ENCODE peak calls at places on chromosomes 1 and 21, in seven cellular contexts. One of them, this sample, is unnamed. For H3K4me1, the result is how much of the 10 kb centered on the place peaks cover.

GRCh38 chr1:147177611-147178370 is 5.5 kb upstream of the PRKAB2 start:
- DNase-seq in stomach: no peak
- DNase-seq in cardiac muscle cell: peak
- DNase-seq in psoas muscle: peak
- DNase-seq in adrenal gland: peak
- DNase-seq in tibial nerve: no peak
- DNase-seq in GM23338: peak
- DNase-seq in this sample: no peak

GRCh38 chr1:9095818-9096217 is 26.4 kb upstream of the SLC2A5 start:
- DNase-seq in stomach: no peak
- DNase-seq in cardiac muscle cell: no peak
- DNase-seq in psoas muscle: no peak
- DNase-seq in adrenal gland: no peak
- DNase-seq in tibial nerve: no peak
- DNase-seq in GM23338: no peak
- DNase-seq in this sample: no peak

GRCh38 chr1:207282049-207282448 is 39.4 kb upstream of the CD55 start:
- DNase-seq in stomach: no peak
- DNase-seq in cardiac muscle cell: peak
- DNase-seq in psoas muscle: no peak
- DNase-seq in adrenal gland: no peak
- DNase-seq in tibial nerve: no peak
- DNase-seq in GM23338: no peak
- DNase-seq in this sample: no peak

GRCh38 chr21:39345440-39345839 is 3.4 kb downstream of the HMGN1 start:
- DNase-seq in stomach: no peak
- DNase-seq in cardiac muscle cell: no peak
- DNase-seq in psoas muscle: no peak
- DNase-seq in adrenal gland: no peak
- DNase-seq in tibial nerve: no peak
- DNase-seq in GM23338: no peak
- DNase-seq in this sample: no peak

GRCh38 chr1:183580281-183580682 is 10.0 kb downstream of the NCF2 start:
- DNase-seq in stomach: no peak
- DNase-seq in cardiac muscle cell: peak
- DNase-seq in psoas muscle: no peak
- DNase-seq in adrenal gland: peak
- DNase-seq in tibial nerve: peak
- DNase-seq in GM23338: peak
- DNase-seq in this sample: no peak

GRCh38 chr1:197304626-197305200 is 36.7 kb downstream of the CRB1 start:
- DNase-seq in stomach: no peak
- DNase-seq in cardiac muscle cell: no peak
- DNase-seq in psoas muscle: no peak
- DNase-seq in adrenal gland: no peak
- DNase-seq in tibial nerve: no peak
- DNase-seq in GM23338: no peak
- DNase-seq in this sample: no peak

GRCh38 chr1:206725053-206725963 is 40.6 kb downstream of the MAPKAPK2 start:
- DNase-seq in stomach: peak
- DNase-seq in cardiac muscle cell: peak
- DNase-seq in psoas muscle: no peak
- DNase-seq in adrenal gland: no peak
- DNase-seq in tibial nerve: no peak
- DNase-seq in GM23338: peak
- DNase-seq in this sample: no peak

GRCh38 chr1:166601650-166602049 is 237.6 kb upstream of the POGK start:
- DNase-seq in stomach: no peak
- DNase-seq in cardiac muscle cell: no peak
- DNase-seq in psoas muscle: no peak
- DNase-seq in adrenal gland: no peak
- DNase-seq in tibial nerve: no peak
- DNase-seq in GM23338: no peak
- DNase-seq in this sample: no peak

GRCh38 chr1:201510734-201511133 is 3.8 kb upstream of the CSRP1 start:
- DNase-seq in stomach: no peak
- DNase-seq in cardiac muscle cell: no peak
- DNase-seq in psoas muscle: no peak
- DNase-seq in adrenal gland: no peak
- DNase-seq in tibial nerve: no peak
- DNase-seq in GM23338: no peak
- DNase-seq in this sample: no peak

GRCh38 chr21:36477559-36477958 is 2.4 kb downstream of the CLDN14 start:
- DNase-seq in stomach: no peak
- DNase-seq in cardiac muscle cell: no peak
- DNase-seq in psoas muscle: no peak
- DNase-seq in adrenal gland: no peak
- DNase-seq in tibial nerve: no peak
- DNase-seq in GM23338: no peak
- DNase-seq in this sample: no peak

GRCh38 chr1:56149761-56150160 is 429.6 kb downstream of the PLPP3 start:
- DNase-seq in stomach: no peak
- DNase-seq in cardiac muscle cell: no peak
- DNase-seq in psoas muscle: no peak
- DNase-seq in adrenal gland: no peak
- DNase-seq in tibial nerve: no peak
- DNase-seq in GM23338: no peak
- DNase-seq in this sample: no peak

GRCh38 chr1:210339500-210339899 is 10.8 kb downstream of the HHAT start:
- DNase-seq in stomach: no peak
- DNase-seq in cardiac muscle cell: no peak
- DNase-seq in psoas muscle: no peak
- DNase-seq in adrenal gland: no peak
- DNase-seq in tibial nerve: no peak
- DNase-seq in GM23338: no peak
- DNase-seq in this sample: no peak

GRCh38 chr21:16108561-16109070 is 378.8 kb downstream of the USP25 start:
- DNase-seq in stomach: no peak
- DNase-seq in cardiac muscle cell: no peak
- DNase-seq in psoas muscle: no peak
- DNase-seq in adrenal gland: no peak
- DNase-seq in tibial nerve: no peak
- DNase-seq in GM23338: no peak
- DNase-seq in this sample: no peak

GRCh38 chr1:56303805-56304204 is 275.6 kb downstream of the PLPP3 start:
- DNase-seq in stomach: no peak
- DNase-seq in cardiac muscle cell: no peak
- DNase-seq in psoas muscle: no peak
- DNase-seq in adrenal gland: no peak
- DNase-seq in tibial nerve: no peak
- DNase-seq in GM23338: no peak
- DNase-seq in this sample: no peak

GRCh38 chr21:28639742-28640141 is 352.9 kb downstream of the LTN1 start:
- DNase-seq in stomach: no peak
- DNase-seq in cardiac muscle cell: peak
- DNase-seq in psoas muscle: no peak
- DNase-seq in adrenal gland: no peak
- DNase-seq in tibial nerve: no peak
- DNase-seq in GM23338: no peak
- DNase-seq in this sample: no peak

GRCh38 chr1:238302646-238303045 is 411.9 kb upstream of the ZP4 start:
- DNase-seq in stomach: no peak
- DNase-seq in cardiac muscle cell: no peak
- DNase-seq in psoas muscle: no peak
- DNase-seq in adrenal gland: no peak
- DNase-seq in tibial nerve: no peak
- DNase-seq in GM23338: no peak
- DNase-seq in this sample: no peak

DNA sequence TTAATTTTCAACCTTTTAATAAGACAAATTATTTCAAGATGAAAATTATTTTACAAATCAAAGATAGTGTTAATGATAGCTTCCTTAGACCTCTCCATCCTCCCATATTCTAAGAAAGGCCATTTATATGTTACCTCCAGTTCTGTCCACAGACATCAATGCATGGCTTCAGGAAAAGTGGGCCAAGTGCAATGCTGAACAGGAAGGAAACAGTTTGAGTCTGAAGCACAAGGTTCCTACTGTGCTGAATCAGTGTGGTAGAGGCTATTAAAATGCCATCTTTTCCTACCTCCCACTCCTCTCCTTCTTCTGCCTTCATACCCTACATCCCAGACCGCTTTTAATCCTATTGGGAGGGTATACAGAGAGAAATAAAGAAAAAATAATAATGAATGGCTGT is 62.7 kb upstream of the C1orf105 start:
- DNase-seq in stomach: no peak
- DNase-seq in cardiac muscle cell: no peak
- DNase-seq in psoas muscle: no peak
- DNase-seq in adrenal gland: no peak
- DNase-seq in tibial nerve: no peak
- DNase-seq in GM23338: no peak
- DNase-seq in this sample: no peak
- H3K4me1 ChIP-seq in stomach: under half
- H3K4me1 ChIP-seq in cardiac muscle cell: under half
- H3K4me1 ChIP-seq in psoas muscle: under half
- H3K4me1 ChIP-seq in adrenal gland: half or more
- H3K4me1 ChIP-seq in tibial nerve: under half
- H3K4me1 ChIP-seq in GM23338: under half
- H3K4me1 ChIP-seq in this sample: under half

GRCh38 chr1:228162286-228163003 is 3.2 kb upstream of the IBA57 start:
- DNase-seq in stomach: peak
- DNase-seq in cardiac muscle cell: peak
- DNase-seq in psoas muscle: peak
- DNase-seq in adrenal gland: peak
- DNase-seq in tibial nerve: no peak
- DNase-seq in GM23338: peak
- DNase-seq in this sample: no peak
- H3K4me1 ChIP-seq in stomach: under half
- H3K4me1 ChIP-seq in cardiac muscle cell: under half
- H3K4me1 ChIP-seq in psoas muscle: under half
- H3K4me1 ChIP-seq in adrenal gland: under half
- H3K4me1 ChIP-seq in tibial nerve: under half
- H3K4me1 ChIP-seq in GM23338: under half
- H3K4me1 ChIP-seq in this sample: under half

GRCh38 chr1:89260042-89260441 is 12.6 kb downstream of the GBP5 start:
- DNase-seq in stomach: no peak
- DNase-seq in cardiac muscle cell: no peak
- DNase-seq in psoas muscle: no peak
- DNase-seq in adrenal gland: no peak
- DNase-seq in tibial nerve: no peak
- DNase-seq in GM23338: peak
- DNase-seq in this sample: no peak
- H3K4me1 ChIP-seq in stomach: under half
- H3K4me1 ChIP-seq in cardiac muscle cell: under half
- H3K4me1 ChIP-seq in psoas muscle: under half
- H3K4me1 ChIP-seq in adrenal gland: under half
- H3K4me1 ChIP-seq in tibial nerve: under half
- H3K4me1 ChIP-seq in GM23338: under half
- H3K4me1 ChIP-seq in this sample: under half

DNA sequence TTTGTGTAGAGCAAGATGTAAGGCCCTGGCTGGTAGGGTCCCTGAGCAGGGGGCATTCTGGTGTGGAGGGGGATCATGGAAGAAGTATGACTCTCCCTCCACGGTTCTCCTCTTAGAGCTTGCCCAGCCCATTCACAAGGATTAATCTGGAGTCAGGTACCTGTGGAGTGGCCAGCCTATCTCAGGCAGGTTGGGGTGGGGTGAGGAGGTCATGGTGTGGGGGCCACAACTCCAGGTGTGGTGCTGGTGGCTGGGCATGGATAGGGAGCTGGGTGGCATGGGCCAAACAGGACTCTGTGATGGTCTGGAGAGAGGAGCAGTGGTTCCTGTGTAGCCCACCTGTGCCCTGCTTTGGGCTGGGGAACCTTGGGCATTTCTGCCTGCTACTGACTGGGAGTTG is 32.3 kb downstream of the TMCC2 start:
- DNase-seq in stomach: no peak
- DNase-seq in cardiac muscle cell: no peak
- DNase-seq in psoas muscle: no peak
- DNase-seq in adrenal gland: no peak
- DNase-seq in tibial nerve: no peak
- DNase-seq in GM23338: no peak
- DNase-seq in this sample: no peak
- H3K4me1 ChIP-seq in stomach: under half
- H3K4me1 ChIP-seq in cardiac muscle cell: under half
- H3K4me1 ChIP-seq in psoas muscle: half or more
- H3K4me1 ChIP-seq in adrenal gland: under half
- H3K4me1 ChIP-seq in tibial nerve: under half
- H3K4me1 ChIP-seq in GM23338: under half
- H3K4me1 ChIP-seq in this sample: under half